ENCODE peak calls at places on chromosomes 11 and 22, in seven cellular contexts. X is stimulated activated CD4-positive, alpha-beta T cell treated with anti-CD3 and anti-CD28 coated beads, Interleukin-12 subunit alpha, Interleukin-12 subunit beta, amount 100 ng/mL, for 4 hours; N is activated CD4-positive, alpha-beta T cell treated with anti-CD3 and anti-CD28 coated beads, Interleukin-2, amount 50 U/mL, for 4 hours; S is endothelial cell; M is KBM-7; P is GDM1; C is T-cell. E is an unnamed sample.
A peak's percentile ranks its signal among the peaks of the same experiment; 100 is the strongest.

GRCh38 chr11:126329644-126330200 is 25.8 kb upstream of the ST3GAL4 start:
- DNase-seq in X (no peak), N (no peak), S (no peak), M (no peak), P (no peak), C (no peak), E (no peak)

GRCh38 chr22:39530692-39531331 is 1.7 kb downstream of the RPS19BP1 start:
- DNase-seq in X (no peak), N (no peak), S (no peak), M (peak; percentile 66), P (no peak), C (no peak), E (no peak)

GRCh38 chr11:120228794-120229384 is 11.1 kb upstream of the POU2F3 start:
- DNase-seq in X (no peak), N (no peak), S (no peak), M (no peak), P (no peak), C (no peak), E (no peak)

GRCh38 chr11:44627911-44628729 is 62.7 kb downstream of the CD82 start:
- DNase-seq in X (no peak), N (no peak), S (no peak), M (no peak), P (no peak), C (no peak), E (peak; percentile 0)

GRCh38 chr11:3160252-3161031 is 4.7 kb downstream of the OSBPL5 start:
- DNase-seq in X (peak; percentile 11), N (no peak), S (peak; percentile 80), M (no peak), P (no peak), C (no peak), E (no peak)

GRCh38 chr22:19716829-19717105 is 2.5 kb downstream of the SEPTIN5 start:
- DNase-seq in X (no peak), N (no peak), S (no peak), M (no peak), P (no peak), C (no peak), E (no peak)

GRCh38 chr11:94130589-94131362 is 2.1 kb downstream of the PANX1 start:
- DNase-seq in X (no peak), N (no peak), S (no peak), M (no peak), P (no peak), C (no peak), E (no peak)

GRCh38 chr22:41998361-41999261 is at the start of gene WBP2NL:
- DNase-seq in X (peak; percentile 86), N (peak; percentile 82), S (no peak), M (no peak), P (no peak), C (peak; percentile 86), E (peak; percentile 88)

GRCh38 chr11:898540-899190 is 11.9 kb downstream of the CHID1 start:
- DNase-seq in X (no peak), N (no peak), S (peak; percentile 30), M (no peak), P (no peak), C (no peak), E (no peak)

GRCh38 chr11:111808834-111809233 is 42.6 kb upstream of the PPP2R1B start:
- DNase-seq in X (no peak), N (no peak), S (no peak), M (no peak), P (no peak), C (no peak), E (no peak)

GRCh38 chr11:117259417-117259816 is 26.9 kb downstream of the RNF214 start:
- DNase-seq in X (no peak), N (no peak), S (no peak), M (no peak), P (no peak), C (no peak), E (no peak)

GRCh38 chr11:129792663-129793062 is 23.0 kb upstream of the TMEM45B start:
- DNase-seq in X (no peak), N (no peak), S (no peak), M (no peak), P (no peak), C (no peak), E (no peak)

GRCh38 chr11:124605719-124606118 is 5.5 kb upstream of the PANX3 start:
- DNase-seq in X (no peak), N (no peak), S (no peak), M (peak; percentile 55), P (no peak), C (no peak), E (no peak)

GRCh38 chr11:14898286-14899086 is 6.5 kb upstream of the CYP2R1 start:
- DNase-seq in X (no peak), N (no peak), S (no peak), M (no peak), P (no peak), C (no peak), E (no peak)

GRCh38 chr11:70725786-70726185 is 327.5 kb downstream of the CTTN start:
- DNase-seq in X (no peak), N (no peak), S (no peak), M (no peak), P (no peak), C (no peak), E (no peak)

GRCh38 chr22:44952863-44953790 is 56.7 kb downstream of the PHF21B start:
- DNase-seq in X (no peak), N (no peak), S (no peak), M (no peak), P (no peak), C (no peak), E (no peak)

GRCh38 chr11:74460481-74461154 is 6.7 kb downstream of the KCNE3 start:
- DNase-seq in X (no peak), N (no peak), S (no peak), M (peak; percentile 80), P (peak; percentile 71), C (no peak), E (no peak)

GRCh38 chr11:12693485-12694181 is 19.4 kb downstream of the TEAD1 start:
- DNase-seq in X (no peak), N (no peak), S (peak; percentile 35), M (peak; percentile 71), P (peak; percentile 65), C (no peak), E (no peak)